ENCODE peak calls at places on chromosomes 5 and 9, in ten cellular contexts. One of them, this sample, is unnamed.

GRCh38 chr5:27491047-27491446 is 452.7 kb upstream of the CDH9 start:
- DNase-seq in CD4-positive, alpha-beta T cell: no peak
- DNase-seq in brain microvascular endothelial cell: no peak
- DNase-seq in left ventricle myocardium inferior: no peak
- DNase-seq in suprapubic skin: no peak
- DNase-seq in GM20000: no peak
- DNase-seq in GM12865: no peak
- DNase-seq in body of pancreas: no peak
- DNase-seq in RWPE1: no peak
- DNase-seq in mucosa of descending colon: no peak
- DNase-seq in this sample: no peak

GRCh38 chr5:64947801-64948200 is 179.1 kb downstream of the CWC27 start:
- DNase-seq in GM20000: no peak
- DNase-seq in left ventricle myocardium inferior: no peak
- DNase-seq in RWPE1: no peak
- DNase-seq in brain microvascular endothelial cell: no peak
- DNase-seq in GM12865: no peak
- DNase-seq in mucosa of descending colon: no peak
- DNase-seq in body of pancreas: no peak
- DNase-seq in CD4-positive, alpha-beta T cell: no peak
- DNase-seq in suprapubic skin: no peak
- DNase-seq in this sample: no peak

GRCh38 chr5:81486711-81487110 is 92.8 kb upstream of the ACOT12 start:
- DNase-seq in suprapubic skin: no peak
- DNase-seq in GM20000: no peak
- DNase-seq in mucosa of descending colon: no peak
- DNase-seq in brain microvascular endothelial cell: peak
- DNase-seq in RWPE1: no peak
- DNase-seq in CD4-positive, alpha-beta T cell: no peak
- DNase-seq in left ventricle myocardium inferior: no peak
- DNase-seq in GM12865: no peak
- DNase-seq in body of pancreas: no peak
- DNase-seq in this sample: no peak

GRCh38 chr9:5511935-5512580 is 1.7 kb downstream of the PDCD1LG2 start:
- DNase-seq in body of pancreas: no peak
- DNase-seq in brain microvascular endothelial cell: no peak
- DNase-seq in mucosa of descending colon: no peak
- DNase-seq in GM20000: no peak
- DNase-seq in left ventricle myocardium inferior: no peak
- DNase-seq in CD4-positive, alpha-beta T cell: no peak
- DNase-seq in GM12865: peak
- DNase-seq in RWPE1: no peak
- DNase-seq in suprapubic skin: no peak
- DNase-seq in this sample: no peak

GRCh38 chr5:149651686-149652085 is 70.4 kb downstream of the ARHGEF37 start:
- DNase-seq in body of pancreas: no peak
- DNase-seq in GM12865: no peak
- DNase-seq in mucosa of descending colon: no peak
- DNase-seq in brain microvascular endothelial cell: no peak
- DNase-seq in GM20000: no peak
- DNase-seq in left ventricle myocardium inferior: no peak
- DNase-seq in RWPE1: no peak
- DNase-seq in suprapubic skin: no peak
- DNase-seq in CD4-positive, alpha-beta T cell: no peak
- DNase-seq in this sample: no peak

GRCh38 chr5:2207966-2208544 is 325.3 kb upstream of the IRX4 start:
- DNase-seq in GM20000: no peak
- DNase-seq in suprapubic skin: no peak
- DNase-seq in GM12865: no peak
- DNase-seq in left ventricle myocardium inferior: no peak
- DNase-seq in brain microvascular endothelial cell: no peak
- DNase-seq in mucosa of descending colon: peak
- DNase-seq in body of pancreas: peak
- DNase-seq in CD4-positive, alpha-beta T cell: no peak
- DNase-seq in RWPE1: peak
- DNase-seq in this sample: no peak

GRCh38 chr9:72592501-72593403 is 71.3 kb downstream of the TMC1 start:
- DNase-seq in mucosa of descending colon: no peak
- DNase-seq in brain microvascular endothelial cell: peak
- DNase-seq in left ventricle myocardium inferior: no peak
- DNase-seq in GM20000: peak
- DNase-seq in suprapubic skin: no peak
- DNase-seq in body of pancreas: peak
- DNase-seq in CD4-positive, alpha-beta T cell: peak
- DNase-seq in GM12865: peak
- DNase-seq in RWPE1: peak
- DNase-seq in this sample: peak

GRCh38 chr5:122403965-122404364 is 91.9 kb downstream of the SNCAIP start:
- DNase-seq in RWPE1: no peak
- DNase-seq in left ventricle myocardium inferior: no peak
- DNase-seq in mucosa of descending colon: no peak
- DNase-seq in CD4-positive, alpha-beta T cell: no peak
- DNase-seq in GM20000: no peak
- DNase-seq in body of pancreas: no peak
- DNase-seq in GM12865: no peak
- DNase-seq in brain microvascular endothelial cell: no peak
- DNase-seq in suprapubic skin: no peak
- DNase-seq in this sample: no peak

GRCh38 chr9:91978739-91979414 is 28.8 kb upstream of the ROR2 start:
- DNase-seq in suprapubic skin: no peak
- DNase-seq in brain microvascular endothelial cell: peak
- DNase-seq in mucosa of descending colon: no peak
- DNase-seq in GM20000: no peak
- DNase-seq in RWPE1: peak
- DNase-seq in body of pancreas: peak
- DNase-seq in GM12865: peak
- DNase-seq in CD4-positive, alpha-beta T cell: no peak
- DNase-seq in left ventricle myocardium inferior: no peak
- DNase-seq in this sample: no peak

GRCh38 chr9:16230731-16231130 is 639.7 kb downstream of the BNC2 start:
- DNase-seq in body of pancreas: no peak
- DNase-seq in CD4-positive, alpha-beta T cell: no peak
- DNase-seq in left ventricle myocardium inferior: no peak
- DNase-seq in GM20000: no peak
- DNase-seq in mucosa of descending colon: no peak
- DNase-seq in RWPE1: no peak
- DNase-seq in brain microvascular endothelial cell: no peak
- DNase-seq in suprapubic skin: no peak
- DNase-seq in GM12865: no peak
- DNase-seq in this sample: no peak

GRCh38 chr5:68252678-68253520 is 37.3 kb downstream of the PIK3R1 start:
- DNase-seq in body of pancreas: peak
- DNase-seq in brain microvascular endothelial cell: peak
- DNase-seq in GM12865: peak
- DNase-seq in GM20000: peak
- DNase-seq in left ventricle myocardium inferior: peak
- DNase-seq in mucosa of descending colon: no peak
- DNase-seq in suprapubic skin: no peak
- DNase-seq in CD4-positive, alpha-beta T cell: peak
- DNase-seq in RWPE1: peak
- DNase-seq in this sample: peak

DNA sequence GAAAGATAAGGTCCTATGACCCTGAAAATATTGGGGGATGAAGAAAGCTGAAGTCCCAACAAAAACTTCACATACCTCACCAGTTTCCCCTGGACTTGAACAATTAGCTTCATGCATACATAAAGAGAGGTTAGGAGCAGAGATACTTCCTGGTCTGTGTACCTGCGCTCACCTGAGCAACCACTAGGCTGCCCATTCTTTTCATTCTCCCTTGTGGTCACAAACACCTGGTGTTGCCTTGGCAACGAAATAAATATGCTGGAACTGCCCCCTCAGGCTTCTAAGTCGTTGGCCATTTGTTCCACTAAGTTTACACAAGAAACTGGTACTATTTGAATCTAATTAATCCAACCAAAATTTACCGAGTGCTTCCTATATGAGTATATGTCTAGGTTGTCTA is 18.1 kb downstream of the OTP start:
- DNase-seq in mucosa of descending colon: no peak
- DNase-seq in RWPE1: peak
- DNase-seq in brain microvascular endothelial cell: no peak
- DNase-seq in GM20000: no peak
- DNase-seq in body of pancreas: peak
- DNase-seq in left ventricle myocardium inferior: no peak
- DNase-seq in GM12865: peak
- DNase-seq in CD4-positive, alpha-beta T cell: no peak
- DNase-seq in suprapubic skin: no peak
- DNase-seq in this sample: no peak
- TF ChIP-seq CTCF in mucosa of descending colon: no peak
- TF ChIP-seq CTCF in RWPE1: no peak
- TF ChIP-seq CTCF in brain microvascular endothelial cell: no peak
- TF ChIP-seq CTCF in GM20000: no peak
- TF ChIP-seq CTCF in body of pancreas: peak
- TF ChIP-seq CTCF in left ventricle myocardium inferior: no peak
- TF ChIP-seq CTCF in GM12865: peak
- TF ChIP-seq CTCF in CD4-positive, alpha-beta T cell: no peak
- TF ChIP-seq CTCF in suprapubic skin: no peak
- TF ChIP-seq CTCF in this sample: no peak

DNA sequence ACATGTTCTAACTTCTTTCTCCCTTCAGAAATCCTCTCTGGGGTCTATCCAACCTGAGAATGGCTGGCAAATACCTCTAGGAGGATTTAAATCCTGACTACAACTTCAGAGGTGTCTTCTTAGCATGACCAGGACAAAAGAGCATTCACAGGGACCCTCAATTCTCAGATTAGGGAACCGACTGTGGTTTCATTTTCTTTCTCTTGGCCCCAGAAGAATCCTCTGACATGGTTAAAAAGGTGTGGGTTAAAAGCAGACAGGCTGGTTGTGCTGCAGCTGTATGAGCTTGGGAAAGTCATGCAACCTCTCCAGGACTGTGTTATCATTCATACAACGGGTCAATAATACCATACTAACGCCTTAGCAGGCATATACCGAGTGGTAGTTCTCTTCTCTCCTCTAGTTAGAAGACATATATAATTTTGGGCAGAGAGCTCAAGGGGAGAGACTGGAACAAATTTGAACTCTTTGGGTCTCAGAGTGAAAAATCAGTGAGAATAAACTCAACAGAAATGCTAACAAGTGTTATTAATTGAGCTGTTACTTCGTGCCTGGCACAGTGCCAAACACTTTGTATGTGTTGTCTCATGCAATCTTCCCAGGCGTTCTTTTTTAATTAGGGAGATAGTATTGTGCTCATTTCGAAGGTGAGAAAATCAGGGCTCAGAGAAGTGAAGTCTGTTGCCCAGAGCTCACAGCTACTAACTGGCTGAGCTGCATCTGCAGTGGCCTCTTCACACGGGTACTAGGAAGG is 35.2 kb downstream of the INSYN2B start:
- DNase-seq in left ventricle myocardium inferior: no peak
- DNase-seq in body of pancreas: no peak
- DNase-seq in GM12865: peak
- DNase-seq in GM20000: peak
- DNase-seq in mucosa of descending colon: no peak
- DNase-seq in suprapubic skin: no peak
- DNase-seq in RWPE1: no peak
- DNase-seq in brain microvascular endothelial cell: no peak
- DNase-seq in CD4-positive, alpha-beta T cell: no peak
- DNase-seq in this sample: no peak
- TF ChIP-seq CTCF in left ventricle myocardium inferior: no peak
- TF ChIP-seq CTCF in body of pancreas: no peak
- TF ChIP-seq CTCF in GM12865: no peak
- TF ChIP-seq CTCF in GM20000: no peak
- TF ChIP-seq CTCF in mucosa of descending colon: no peak
- TF ChIP-seq CTCF in suprapubic skin: no peak
- TF ChIP-seq CTCF in RWPE1: no peak
- TF ChIP-seq CTCF in brain microvascular endothelial cell: no peak
- TF ChIP-seq CTCF in CD4-positive, alpha-beta T cell: no peak
- TF ChIP-seq CTCF in this sample: no peak

GRCh38 chr9:34047864-34048729 is 590 bp downstream of the UBAP2 start:
- DNase-seq in RWPE1: peak
- DNase-seq in left ventricle myocardium inferior: peak
- DNase-seq in CD4-positive, alpha-beta T cell: peak
- DNase-seq in body of pancreas: peak
- DNase-seq in GM12865: peak
- DNase-seq in GM20000: peak
- DNase-seq in suprapubic skin: no peak
- DNase-seq in mucosa of descending colon: peak
- DNase-seq in brain microvascular endothelial cell: no peak
- DNase-seq in this sample: peak

GRCh38 chr9:34045903-34046302 is 2.8 kb downstream of the UBAP2 start:
- DNase-seq in mucosa of descending colon: no peak
- DNase-seq in GM20000: no peak
- DNase-seq in brain microvascular endothelial cell: no peak
- DNase-seq in left ventricle myocardium inferior: no peak
- DNase-seq in body of pancreas: no peak
- DNase-seq in CD4-positive, alpha-beta T cell: no peak
- DNase-seq in RWPE1: no peak
- DNase-seq in suprapubic skin: no peak
- DNase-seq in GM12865: no peak
- DNase-seq in this sample: no peak

GRCh38 chr9:34049630-34050384 is 1.1 kb upstream of the UBAP2 start:
- DNase-seq in CD4-positive, alpha-beta T cell: no peak
- DNase-seq in brain microvascular endothelial cell: no peak
- DNase-seq in body of pancreas: peak
- DNase-seq in mucosa of descending colon: peak
- DNase-seq in GM20000: no peak
- DNase-seq in suprapubic skin: no peak
- DNase-seq in RWPE1: no peak
- DNase-seq in GM12865: peak
- DNase-seq in left ventricle myocardium inferior: no peak
- DNase-seq in this sample: no peak

GRCh38 chr9:34046784-34047379 is 1.8 kb downstream of the UBAP2 start:
- DNase-seq in CD4-positive, alpha-beta T cell: no peak
- DNase-seq in suprapubic skin: no peak
- DNase-seq in body of pancreas: peak
- DNase-seq in GM20000: no peak
- DNase-seq in mucosa of descending colon: no peak
- DNase-seq in left ventricle myocardium inferior: no peak
- DNase-seq in brain microvascular endothelial cell: no peak
- DNase-seq in RWPE1: no peak
- DNase-seq in GM12865: peak
- DNase-seq in this sample: no peak

GRCh38 chr9:34048730-34049629 is at the start of gene UBAP2:
- DNase-seq in GM20000: peak
- DNase-seq in body of pancreas: peak
- DNase-seq in mucosa of descending colon: peak
- DNase-seq in suprapubic skin: peak
- DNase-seq in brain microvascular endothelial cell: peak
- DNase-seq in CD4-positive, alpha-beta T cell: peak
- DNase-seq in left ventricle myocardium inferior: peak
- DNase-seq in GM12865: peak
- DNase-seq in RWPE1: peak
- DNase-seq in this sample: peak
- TF ChIP-seq CTCF in GM20000: no peak
- TF ChIP-seq CTCF in body of pancreas: peak
- TF ChIP-seq CTCF in mucosa of descending colon: no peak
- TF ChIP-seq CTCF in suprapubic skin: no peak
- TF ChIP-seq CTCF in brain microvascular endothelial cell: no peak
- TF ChIP-seq CTCF in CD4-positive, alpha-beta T cell: no peak
- TF ChIP-seq CTCF in left ventricle myocardium inferior: no peak
- TF ChIP-seq CTCF in GM12865: no peak
- TF ChIP-seq CTCF in RWPE1: no peak
- TF ChIP-seq CTCF in this sample: peak

DNA sequence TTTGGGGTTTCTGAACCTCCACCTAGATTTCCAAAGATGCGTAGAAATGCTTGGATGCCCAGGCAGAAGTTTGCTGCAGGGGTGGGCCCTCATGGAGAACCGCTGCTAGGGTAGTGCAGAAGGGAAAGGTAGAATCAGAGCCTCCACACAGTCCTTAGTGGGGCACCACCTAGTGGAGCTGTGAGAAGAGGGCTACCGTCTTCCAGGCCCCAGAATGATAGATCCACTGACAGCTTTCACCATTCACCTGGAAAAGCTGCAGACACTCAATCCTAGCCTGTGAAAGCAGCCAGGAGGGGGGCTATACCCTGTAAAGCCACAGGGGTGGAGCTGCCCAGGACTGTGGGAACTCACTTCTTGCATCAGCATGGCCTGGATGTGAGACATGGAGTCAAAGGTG is 13.3 kb upstream of the HSDL2 start:
- DNase-seq in CD4-positive, alpha-beta T cell: no peak
- DNase-seq in GM20000: no peak
- DNase-seq in left ventricle myocardium inferior: no peak
- DNase-seq in mucosa of descending colon: no peak
- DNase-seq in GM12865: peak
- DNase-seq in body of pancreas: no peak
- DNase-seq in RWPE1: no peak
- DNase-seq in brain microvascular endothelial cell: no peak
- DNase-seq in suprapubic skin: no peak
- DNase-seq in this sample: no peak
- TF ChIP-seq CTCF in CD4-positive, alpha-beta T cell: no peak
- TF ChIP-seq CTCF in GM20000: no peak
- TF ChIP-seq CTCF in left ventricle myocardium inferior: peak
- TF ChIP-seq CTCF in mucosa of descending colon: no peak
- TF ChIP-seq CTCF in GM12865: peak
- TF ChIP-seq CTCF in body of pancreas: no peak
- TF ChIP-seq CTCF in RWPE1: no peak
- TF ChIP-seq CTCF in brain microvascular endothelial cell: peak
- TF ChIP-seq CTCF in suprapubic skin: no peak
- TF ChIP-seq CTCF in this sample: no peak